ENCODE peak calls at places on chromosomes 4 and X, in nine cellular contexts. X, F, D, Y, L, C, H, P and R are unnamed samples.

GRCh38 chrX:110509778-110510510 is 151.3 kb downstream of the RTL9 start:
- DNase-seq in X (no peak), F (no peak), D (peak; percentile 7), Y (no peak), L (no peak), C (no peak), H (peak; percentile 62), P (peak; percentile 38), R (no peak)

GRCh38 chr4:48986654-48987164 is 634 bp downstream of the CWH43 start:
- DNase-seq in X (no peak), F (no peak), D (no peak), Y (no peak), L (no peak), C (no peak), H (no peak), P (no peak), R (no peak)

GRCh38 chrX:123860983-123861382 is 1.1 kb downstream of the XIAP start:
- DNase-seq in X (no peak), F (no peak), D (peak; percentile 52), Y (no peak), L (no peak), C (no peak), H (peak; percentile 40), P (no peak), R (no peak)

GRCh38 chr4:143375326-143376073 is 38.8 kb downstream of the GAB1 start:
- DNase-seq in X (no peak), F (no peak), D (peak; percentile 49), Y (no peak), L (no peak), C (peak; percentile 63), H (peak; percentile 82), P (peak; percentile 20), R (no peak)

GRCh38 chr4:14000091-14000814 is 372.7 kb upstream of the BOD1L1 start:
- DNase-seq in X (no peak), F (no peak), D (peak; percentile 12), Y (no peak), L (no peak), C (no peak), H (no peak), P (no peak), R (no peak)

GRCh38 chr4:54683616-54684346 is 26.0 kb downstream of the KIT start:
- DNase-seq in X (no peak), F (peak; percentile 33), D (no peak), Y (no peak), L (no peak), C (no peak), H (peak; percentile 17), P (no peak), R (peak; percentile 25)

GRCh38 chr4:53923921-53924320 is 140.5 kb downstream of the CHIC2 start:
- DNase-seq in X (no peak), F (no peak), D (no peak), Y (no peak), L (no peak), C (no peak), H (no peak), P (no peak), R (no peak)

GRCh38 chr4:163624727-163625126 is 130.2 kb downstream of the TMA16 start:
- DNase-seq in X (no peak), F (no peak), D (no peak), Y (no peak), L (no peak), C (no peak), H (no peak), P (no peak), R (no peak)

GRCh38 chrX:110420771-110421498 is 62.3 kb downstream of the RTL9 start:
- DNase-seq in X (no peak), F (no peak), D (no peak), Y (no peak), L (no peak), C (no peak), H (peak; percentile 27), P (peak; percentile 21), R (no peak)

GRCh38 chr4:119035941-119036737 is 99.5 kb upstream of the MYOZ2 start:
- DNase-seq in X (no peak), F (no peak), D (peak; percentile 59), Y (no peak), L (no peak), C (peak; percentile 72), H (no peak), P (peak; percentile 56), R (no peak)

GRCh38 chrX:50799531-50799961 is 14.4 kb downstream of the SHROOM4 start:
- DNase-seq in X (no peak), F (no peak), D (peak; percentile 54), Y (no peak), L (no peak), C (no peak), H (no peak), P (peak; percentile 82), R (no peak)

GRCh38 chr4:15668566-15669435 is 12.8 kb upstream of the FAM200B start:
- DNase-seq in X (no peak), F (no peak), D (no peak), Y (no peak), L (no peak), C (no peak), H (no peak), P (no peak), R (no peak)
- H3K4me1 ChIP-seq in X (no peaks in the 10 kb centered on the region), F (no peaks in the 10 kb centered on the region), D (peaks cover 13% of the 10 kb centered on the region), Y (no peaks in the 10 kb centered on the region), L (peaks cover 2% of the 10 kb centered on the region), C (no peaks in the 10 kb centered on the region), H (no peaks in the 10 kb centered on the region), P (peaks cover 3% of the 10 kb centered on the region), R (no peaks in the 10 kb centered on the region)

GRCh38 chr4:6945052-6945409 is 35.4 kb downstream of the TBC1D14 start:
- DNase-seq in X (no peak), F (no peak), D (no peak), Y (no peak), L (no peak), C (no peak), H (no peak), P (no peak), R (no peak)

GRCh38 chr4:6942238-6942800 is 32.7 kb downstream of the TBC1D14 start:
- DNase-seq in X (no peak), F (no peak), D (peak; percentile 97), Y (peak; percentile 37), L (no peak), C (peak; percentile 48), H (peak; percentile 39), P (peak; percentile 95), R (no peak)

GRCh38 chr4:6944311-6945051 is 34.9 kb downstream of the TBC1D14 start:
- DNase-seq in X (no peak), F (no peak), D (no peak), Y (no peak), L (no peak), C (no peak), H (no peak), P (no peak), R (no peak)

GRCh38 chr4:6943012-6943869 is 33.6 kb downstream of the TBC1D14 start:
- DNase-seq in X (no peak), F (no peak), D (no peak), Y (no peak), L (no peak), C (peak; percentile 47), H (no peak), P (no peak), R (no peak)

DNA sequence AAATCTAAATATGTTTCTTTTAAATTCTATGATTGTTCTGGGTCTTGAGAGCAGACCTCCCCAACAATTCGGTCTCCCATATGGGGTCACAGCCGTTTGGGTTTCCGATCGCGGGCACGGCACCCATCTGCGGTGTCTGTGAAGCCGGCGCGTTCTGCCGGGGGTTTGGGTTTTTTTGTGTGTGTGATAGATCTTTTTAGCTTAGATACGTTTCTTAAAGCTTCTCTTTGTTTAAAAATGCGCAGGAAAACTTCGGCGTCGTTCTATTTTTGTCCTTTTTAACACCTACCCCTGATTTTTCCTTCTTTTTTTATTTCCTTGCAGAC is 34.2 kb downstream of the TBC1D14 start:
- DNase-seq in X (no peak), F (no peak), D (no peak), Y (no peak), L (no peak), C (no peak), H (no peak), P (no peak), R (no peak)
- H3K4me1 ChIP-seq in X (peaks cover 16% of the 10 kb centered on the region), F (peaks cover 50% of the 10 kb centered on the region), D (peaks cover 19% of the 10 kb centered on the region), Y (peaks cover 8% of the 10 kb centered on the region), L (peaks cover 17% of the 10 kb centered on the region), C (peaks cover 21% of the 10 kb centered on the region), H (peaks cover 11% of the 10 kb centered on the region), P (peaks cover 12% of the 10 kb centered on the region), R (peaks cover 32% of the 10 kb centered on the region)

GRCh38 chr4:6697096-6697495 is 3.4 kb downstream of the S100P start:
- DNase-seq in X (no peak), F (no peak), D (no peak), Y (no peak), L (no peak), C (no peak), H (no peak), P (no peak), R (no peak)

GRCh38 chr4:6696611-6697010 is 2.9 kb downstream of the S100P start:
- DNase-seq in X (no peak), F (no peak), D (no peak), Y (no peak), L (no peak), C (no peak), H (no peak), P (no peak), R (no peak)

GRCh38 chr4:6701371-6701770 is 7.7 kb downstream of the S100P start:
- DNase-seq in X (no peak), F (no peak), D (no peak), Y (no peak), L (no peak), C (no peak), H (peak; percentile 41), P (no peak), R (no peak)

GRCh38 chr4:6702761-6703160 is 6.9 kb downstream of the MRFAP1L1 start:
- DNase-seq in X (no peak), F (no peak), D (no peak), Y (no peak), L (no peak), C (no peak), H (no peak), P (no peak), R (no peak)

DNA sequence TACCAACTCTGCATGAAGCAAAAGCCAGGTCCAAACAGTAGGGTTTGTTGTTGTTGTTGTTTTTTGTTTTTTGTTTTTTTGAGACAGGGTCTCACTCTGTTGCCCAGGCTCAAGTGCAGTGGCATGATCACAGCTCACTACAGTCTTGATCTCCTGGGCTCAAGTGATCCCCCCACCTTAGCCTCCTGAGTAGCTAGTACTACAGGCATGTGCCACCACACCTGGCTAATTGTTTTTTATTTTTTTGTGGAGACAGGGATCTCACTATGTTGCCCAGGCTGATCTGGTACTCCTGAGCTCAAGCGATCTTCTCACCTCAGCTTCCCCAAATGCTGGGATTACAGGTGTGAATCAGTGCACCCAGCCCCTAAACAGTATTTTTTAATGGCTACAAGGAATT is 6.2 kb downstream of the S100P start:
- DNase-seq in X (no peak), F (no peak), D (no peak), Y (no peak), L (no peak), C (no peak), H (no peak), P (no peak), R (no peak)
- H3K4me1 ChIP-seq in X (peaks cover 4% of the 10 kb centered on the region), F (peaks cover 60% of the 10 kb centered on the region), D (peaks cover 13% of the 10 kb centered on the region), Y (no peaks in the 10 kb centered on the region), L (peaks cover 7% of the 10 kb centered on the region), C (peaks cover 33% of the 10 kb centered on the region), H (no peaks in the 10 kb centered on the region), P (peaks cover 4% of the 10 kb centered on the region), R (peaks cover 3% of the 10 kb centered on the region)

DNA sequence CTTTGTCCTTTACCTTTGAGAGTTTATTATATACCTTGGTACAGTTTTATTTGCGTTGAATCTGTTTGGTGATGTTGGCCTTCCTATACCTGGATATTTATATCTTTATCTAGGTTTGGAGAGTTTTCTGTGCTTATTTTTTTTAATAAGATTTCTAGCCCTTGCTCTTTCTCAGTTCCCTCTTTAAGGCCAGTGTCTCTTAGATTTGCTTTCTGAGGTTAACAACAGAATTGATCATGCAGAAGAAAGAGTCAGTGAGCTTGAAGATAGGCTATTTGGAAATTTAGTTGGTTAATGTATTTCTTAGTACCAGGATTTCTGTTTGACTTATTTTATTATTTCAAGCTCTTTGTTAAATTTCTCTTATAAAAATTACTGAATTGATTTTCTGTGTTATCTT is 12.7 kb upstream of the TAF7L start:
- DNase-seq in X (no peak), F (no peak), D (no peak), Y (no peak), L (no peak), C (no peak), H (no peak), P (no peak), R (no peak)
- H3K4me1 ChIP-seq in X (no peaks in the 10 kb centered on the region), F (no peaks in the 10 kb centered on the region), D (no peaks in the 10 kb centered on the region), Y (no peaks in the 10 kb centered on the region), L (no peaks in the 10 kb centered on the region), C (no peaks in the 10 kb centered on the region), H (no peaks in the 10 kb centered on the region), P (no peaks in the 10 kb centered on the region), R (no peaks in the 10 kb centered on the region)